ENCODE peak calls at places on chromosomes 5 and 9, in four cellular contexts. I is lower lobe of right lung; K is cerebellum; O is stimulated activated CD8-positive, alpha-beta memory T cell treated with anti-CD3 and anti-CD28 coated beads, Interleukin-15, amount 100 ng/mL, for 4 hours. A is an unnamed sample.

GRCh38 chr9:135379540-135380267 is 99.9 kb upstream of the PPP1R26 start:
- DNase-seq in O (no peak), K (peak; percentile 77), I (no peak), A (no peak)

GRCh38 chr9:113427629-113428028 is 17.1 kb downstream of the C9orf43 start:
- DNase-seq in K (no peak), O (no peak), I (no peak), A (no peak)

GRCh38 chr9:81562221-81563019 is 126.9 kb downstream of the TLE1 start:
- DNase-seq in I (no peak), O (no peak), K (no peak), A (peak; percentile 95)

GRCh38 chr5:143931389-143931984 is 119.5 kb downstream of the HMHB1 start:
- DNase-seq in K (no peak), O (no peak), I (no peak), A (no peak)

GRCh38 chr5:155728857-155729683 is 597.9 kb upstream of the SGCD start:
- DNase-seq in I (peak; percentile 36), K (peak; percentile 2), O (no peak), A (no peak)

GRCh38 chr5:67354051-67354450 is 157.5 kb upstream of the CD180 start:
- DNase-seq in I (no peak), K (no peak), O (no peak), A (no peak)

GRCh38 chr5:65535529-65535987 is 27.4 kb downstream of the CENPK start:
- DNase-seq in K (no peak), I (no peak), O (no peak), A (no peak)

GRCh38 chr9:87836951-87837715 is 45.5 kb upstream of the SPATA31E1 start:
- DNase-seq in I (no peak), O (no peak), K (no peak), A (no peak)

GRCh38 chr5:109558364-109558763 is 131.4 kb upstream of the MAN2A1 start:
- DNase-seq in K (no peak), I (no peak), O (no peak), A (no peak)

GRCh38 chr5:175557778-175558177 is 79.4 kb downstream of the SFXN1 start:
- DNase-seq in K (no peak), I (no peak), O (no peak), A (no peak)

GRCh38 chr9:99451121-99451606 is 229.1 kb downstream of the SEC61B start:
- DNase-seq in O (no peak), I (no peak), K (peak; percentile 14), A (no peak)

GRCh38 chr9:8857330-8858249 is 1058.0 kb upstream of the DMAC1 start:
- DNase-seq in I (peak; percentile 61), O (no peak), K (peak; percentile 68), A (no peak)

GRCh38 chr5:68319316-68320093 is 103.9 kb downstream of the PIK3R1 start:
- DNase-seq in I (no peak), K (no peak), O (no peak), A (peak; percentile 66)

GRCh38 chr9:94676446-94677148 is 37.3 kb upstream of the FBP1 start:
- DNase-seq in K (no peak), I (no peak), O (no peak), A (no peak)

GRCh38 chr5:146428658-146429057 is 18.5 kb upstream of the TCERG1 start:
- DNase-seq in I (no peak), O (no peak), K (no peak), A (no peak)

GRCh38 chr5:148933903-148934432 is 107.6 kb downstream of the ADRB2 start:
- DNase-seq in I (no peak), O (no peak), K (no peak), A (no peak)

GRCh38 chr9:108860354-108860753 is 1.7 kb upstream of the ACTL7A start:
- DNase-seq in O (no peak), K (no peak), I (no peak), A (no peak)

A was measured in HS-5.